ENCODE peak calls at places on chromosomes 3 and 15, in five cellular contexts. M is HepG2; N is K562; W is left lung; P is CD8-positive, alpha-beta T cell. J is an unnamed sample.

GRCh38 chr15:76062282-76062681 is 2.5 kb downstream of the TMEM266 start:
- ATAC-seq in M (no peak), W (no peak), N (no peak), P (no peak), J (no peak)

GRCh38 chr3:10280177-10280529 is 12.6 kb downstream of the GHRL start:
- ATAC-seq in P (no peak), W (no peak), N (peak; percentile 79), M (no peak), J (no peak)

GRCh38 chr15:26126070-26126469 is 262.9 kb upstream of the ATP10A start:
- ATAC-seq in P (no peak), N (no peak), W (no peak), M (no peak), J (peak; percentile 55)

GRCh38 chr3:1578105-1578833 is 485.4 kb downstream of the CNTN6 start:
- ATAC-seq in P (no peak), W (no peak), N (no peak), M (no peak), J (peak; percentile 81)

GRCh38 chr3:124780767-124781485 is 50.7 kb downstream of the UMPS start:
- ATAC-seq in W (peak; percentile 72), N (peak; percentile 27), M (no peak), P (no peak), J (peak; percentile 84)

GRCh38 chr3:42229942-42230688 is 35.9 kb downstream of the CCK start:
- ATAC-seq in P (no peak), M (peak; percentile 51), N (peak; percentile 66), W (peak; percentile 71), J (no peak)

GRCh38 chr15:85772668-85773067 is 22.1 kb downstream of the KLHL25 start:
- ATAC-seq in M (no peak), P (no peak), W (peak; percentile 2), N (no peak), J (no peak)

GRCh38 chr3:24477090-24477656 is 17.5 kb downstream of the THRB start:
- ATAC-seq in W (no peak), N (no peak), P (no peak), M (no peak), J (no peak)

GRCh38 chr15:95205101-95205500 is 973.7 kb downstream of the MCTP2 start:
- ATAC-seq in P (no peak), N (no peak), M (no peak), W (no peak), J (no peak)

GRCh38 chr3:56747150-56747549 is 54.6 kb downstream of the ARHGEF3 start:
- ATAC-seq in M (no peak), P (no peak), W (no peak), N (no peak), J (no peak)

GRCh38 chr3:32186097-32186496 is 52.4 kb upstream of the CMTM8 start:
- ATAC-seq in M (peak; percentile 100), W (no peak), P (no peak), N (no peak), J (no peak)

GRCh38 chr15:93241696-93242585 is 152.9 kb upstream of the RGMA start:
- ATAC-seq in W (no peak), N (no peak), M (no peak), P (no peak), J (no peak)

GRCh38 chr3:190183121-190183520 is 62.4 kb upstream of the P3H2 start:
- ATAC-seq in M (no peak), N (no peak), P (no peak), W (peak; percentile 50), J (no peak)

GRCh38 chr3:50157821-50158556 is 2.9 kb downstream of the SEMA3F start:
- ATAC-seq in M (no peak), W (no peak), N (peak; percentile 15), P (no peak), J (no peak)

GRCh38 chr3:154338008-154338407 is 13.7 kb upstream of the DHX36 start:
- ATAC-seq in W (no peak), M (no peak), P (no peak), N (no peak), J (no peak)

GRCh38 chr3:151460240-151460639 is 621 bp downstream of the IGSF10 start:
- ATAC-seq in M (no peak), W (peak; percentile 32), N (no peak), P (no peak), J (no peak)

GRCh38 chr3:114756506-114757279 is 390.4 kb downstream of the ZBTB20 start:
- ATAC-seq in M (no peak), N (no peak), W (peak; percentile 69), P (no peak), J (peak; percentile 82)

GRCh38 chr3:171953300-171954022 is 85.9 kb upstream of the FNDC3B start:
- ATAC-seq in P (no peak), N (no peak), M (peak; percentile 80), W (no peak), J (no peak)

GRCh38 chr3:57109437-57110199 is 49.2 kb downstream of the SPATA12 start:
- ATAC-seq in W (peak; percentile 37), M (peak; percentile 43), N (no peak), P (no peak), J (no peak)

GRCh38 chr3:165193392-165194268 is 2.6 kb downstream of the SLITRK3 start:
- ATAC-seq in W (no peak), P (no peak), M (no peak), N (no peak), J (no peak)

GRCh38 chr3:74546426-74546825 is 68.0 kb downstream of the CNTN3 start:
- ATAC-seq in N (no peak), M (no peak), W (no peak), P (no peak), J (no peak)

GRCh38 chr3:88003115-88003755 is 55.6 kb downstream of the CGGBP1 start:
- ATAC-seq in P (no peak), N (peak; percentile 61), M (peak; percentile 52), W (peak; percentile 69), J (no peak)

DNA sequence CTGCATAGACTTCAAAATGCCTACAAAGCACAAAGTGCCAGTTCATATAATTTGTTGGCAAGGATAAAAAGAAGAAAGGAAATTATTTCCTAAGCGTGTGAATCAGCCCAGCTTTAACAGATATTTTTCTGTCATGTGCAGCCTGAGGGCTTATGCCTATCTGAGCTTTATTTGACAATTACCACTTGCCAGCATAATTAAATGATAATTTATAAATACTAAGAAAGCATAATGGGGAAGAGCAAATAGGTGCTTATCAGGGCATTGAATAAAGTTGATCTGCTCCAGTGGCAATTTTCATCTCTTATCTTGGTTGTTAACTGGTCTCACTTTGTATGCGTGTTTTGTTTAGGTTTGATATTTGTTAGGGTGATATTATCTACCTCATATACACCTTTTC is 313.4 kb upstream of the DNAJC19 start:
- ATAC-seq in N (no peak), W (no peak), M (no peak), P (no peak), J (no peak)
- H3K27me3 ChIP-seq in N (no peaks in the 10 kb centered on the region), W (no peaks in the 10 kb centered on the region), M (no peaks in the 10 kb centered on the region), P (no peaks in the 10 kb centered on the region), J (no peaks in the 10 kb centered on the region)

GRCh38 chr3:13552855-13553652 is 4.1 kb downstream of the FBLN2 start:
- ATAC-seq in P (no peak), W (no peak), N (no peak), M (no peak), J (peak; percentile 9)

GRCh38 chr3:13556214-13556613 is 7.3 kb downstream of the FBLN2 start:
- ATAC-seq in W (no peak), M (no peak), P (no peak), N (no peak), J (no peak)

GRCh38 chr3:13555753-13556152 is 6.8 kb downstream of the FBLN2 start:
- ATAC-seq in W (no peak), M (no peak), P (no peak), N (no peak), J (no peak)

GRCh38 chr3:13550791-13551360 is 2.0 kb downstream of the FBLN2 start:
- ATAC-seq in M (no peak), P (no peak), W (no peak), N (no peak), J (no peak)

GRCh38 chr3:13553686-13554085 is 4.8 kb downstream of the FBLN2 start:
- ATAC-seq in P (no peak), M (no peak), W (no peak), N (no peak), J (peak; percentile 5)
- H3K27me3 ChIP-seq in P (no peaks in the 10 kb centered on the region), M (peaks cover 71% of the 10 kb centered on the region), W (peaks cover 84% of the 10 kb centered on the region), N (peaks cover 12% of the 10 kb centered on the region), J (peaks cover 49% of the 10 kb centered on the region)

GRCh38 chr3:81452406-81452805 is 309.0 kb downstream of the GBE1 start:
- ATAC-seq in N (no peak), M (no peak), W (no peak), P (no peak), J (no peak)

GRCh38 chr3:81446806-81447205 is 314.6 kb downstream of the GBE1 start:
- ATAC-seq in W (no peak), P (no peak), N (no peak), M (no peak), J (no peak)

GRCh38 chr3:81445712-81446111 is 315.7 kb downstream of the GBE1 start:
- ATAC-seq in N (no peak), W (no peak), M (no peak), P (no peak), J (no peak)

GRCh38 chr3:81451140-81451539 is 310.3 kb downstream of the GBE1 start:
- ATAC-seq in W (peak; percentile 68), N (no peak), P (no peak), M (no peak), J (no peak)

DNA sequence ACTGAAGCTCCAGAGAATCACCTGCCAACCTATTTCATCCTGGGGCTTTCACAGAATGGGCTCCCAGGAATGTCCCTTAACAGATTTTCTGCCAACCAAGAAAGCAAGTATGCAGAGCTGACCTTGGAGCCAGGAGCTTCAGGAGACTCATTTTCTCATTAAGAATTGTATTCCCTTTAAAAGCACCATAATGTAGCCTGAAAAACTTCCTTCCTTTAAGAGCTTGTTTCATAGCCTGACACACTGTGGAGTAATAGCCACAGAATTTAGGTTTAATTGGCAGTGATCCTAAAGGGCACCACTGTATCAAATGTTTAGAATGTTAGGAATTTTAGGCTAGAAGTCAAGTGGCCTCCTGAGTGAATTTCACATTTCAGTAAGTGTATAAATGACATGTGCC is 309.8 kb downstream of the GBE1 start:
- ATAC-seq in W (peak; percentile 81), P (no peak), M (no peak), N (no peak), J (no peak)
- H3K27me3 ChIP-seq in W (no peaks in the 10 kb centered on the region), P (no peaks in the 10 kb centered on the region), M (no peaks in the 10 kb centered on the region), N (no peaks in the 10 kb centered on the region), J (no peaks in the 10 kb centered on the region)

GRCh38 chr3:123444744-123445143 is 4.1 kb downstream of the ADCY5 start:
- ATAC-seq in W (no peak), P (no peak), M (no peak), N (no peak), J (no peak)

GRCh38 chr3:123447416-123447748 is 1.5 kb downstream of the ADCY5 start:
- ATAC-seq in M (no peak), N (no peak), W (no peak), P (no peak), J (peak; percentile 1)

GRCh38 chr3:123446610-123447109 is 2.2 kb downstream of the ADCY5 start:
- ATAC-seq in P (no peak), N (no peak), W (no peak), M (no peak), J (no peak)

GRCh38 chr3:123445702-123446101 is 3.2 kb downstream of the ADCY5 start:
- ATAC-seq in P (no peak), M (no peak), N (no peak), W (no peak), J (no peak)

DNA sequence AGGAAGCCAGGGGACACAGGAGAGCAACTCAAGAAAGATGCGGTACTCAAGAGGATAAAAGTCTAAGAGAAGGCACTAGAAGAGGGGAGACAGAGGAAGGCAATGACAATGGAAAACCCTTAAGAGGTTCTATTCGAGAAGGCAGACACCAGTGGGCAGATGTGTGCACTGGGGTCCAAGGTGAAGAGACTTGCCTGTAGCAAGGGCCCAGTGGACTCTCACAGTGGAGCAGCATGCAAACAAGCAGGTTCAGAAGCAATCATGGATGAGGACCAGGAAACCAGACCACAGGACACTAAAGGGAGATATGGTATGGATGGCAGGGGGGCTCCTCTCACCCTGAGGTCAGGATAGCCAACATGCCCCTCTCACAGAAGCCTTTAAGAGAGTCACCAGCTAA is 2.7 kb downstream of the ADCY5 start:
- ATAC-seq in N (no peak), W (no peak), P (no peak), M (no peak), J (no peak)
- H3K27me3 ChIP-seq in N (no peaks in the 10 kb centered on the region), W (peaks cover 83% of the 10 kb centered on the region), P (peaks cover 22% of the 10 kb centered on the region), M (peaks cover 38% of the 10 kb centered on the region), J (peaks cover 25% of the 10 kb centered on the region)

J was measured in gastroesophageal sphincter.